ENCODE peak calls at places on chromosomes 6 and 20, in eight cellular contexts. Y is Panc1, F is HL-60, H is A549, G is GM12878, V is SK-N-SH, O is K562, U is HCT116. N is an unnamed sample.

GRCh38 chr6:47414517-47415167 is 62.9 kb upstream of the CD2AP start:
- DNase-seq in Y (peak), F (peak), H (peak), G (peak), V (no peak), O (peak), U (no peak), N (peak)

GRCh38 chr6:111651185-111652034 is 45.7 kb upstream of the TRAF3IP2 start:
- DNase-seq in Y (no peak), F (no peak), H (no peak), G (no peak), V (no peak), O (no peak), U (no peak), N (no peak)

GRCh38 chr6:22765015-22765414 is 195.6 kb downstream of the HDGFL1 start:
- DNase-seq in Y (no peak), F (no peak), H (no peak), G (no peak), V (no peak), O (no peak), U (no peak), N (no peak)

GRCh38 chr6:86832686-86833085 is 104.6 kb upstream of the HTR1E start:
- DNase-seq in Y (no peak), F (no peak), H (no peak), G (no peak), V (no peak), O (no peak), U (no peak), N (no peak)

GRCh38 chr6:14224359-14225103 is 107.0 kb downstream of the CD83 start:
- DNase-seq in Y (no peak), F (peak), H (no peak), G (peak), V (no peak), O (no peak), U (no peak), N (no peak)

GRCh38 chr6:24205020-24205492 is 79.0 kb downstream of the NRSN1 start:
- DNase-seq in Y (peak), F (peak), H (peak), G (peak), V (peak), O (peak), U (peak), N (peak)

GRCh38 chr20:53582574-53583351 is 10.9 kb downstream of the ZNF217 start:
- DNase-seq in Y (no peak), F (peak), H (peak), G (no peak), V (peak), O (no peak), U (no peak), N (no peak)

GRCh38 chr6:136726837-136727557 is 65.3 kb downstream of the MAP3K5 start:
- DNase-seq in Y (no peak), F (no peak), H (no peak), G (no peak), V (no peak), O (no peak), U (no peak), N (no peak)

GRCh38 chr6:105550961-105551625 is 148.2 kb upstream of the PREP start:
- DNase-seq in Y (no peak), F (no peak), H (no peak), G (no peak), V (no peak), O (no peak), U (no peak), N (no peak)

GRCh38 chr6:139655783-139656705 is 281.6 kb upstream of the CITED2 start:
- DNase-seq in Y (no peak), F (no peak), H (peak), G (no peak), V (no peak), O (peak), U (peak), N (no peak)

GRCh38 chr6:112802154-112802553 is 455.0 kb downstream of the RFPL4B start:
- DNase-seq in Y (no peak), F (no peak), H (no peak), G (no peak), V (no peak), O (no peak), U (no peak), N (no peak)

GRCh38 chr20:16119909-16120308 is 453.3 kb downstream of the KIF16B start:
- DNase-seq in Y (no peak), F (no peak), H (no peak), G (no peak), V (no peak), O (no peak), U (no peak), N (no peak)

GRCh38 chr20:64247970-64248841 is 7.3 kb upstream of the PCMTD2 start:
- DNase-seq in Y (no peak), F (peak), H (no peak), G (no peak), V (no peak), O (peak), U (no peak), N (no peak)

GRCh38 chr20:3077618-3078134 is 6.3 kb downstream of the OXT start:
- DNase-seq in Y (no peak), F (peak), H (no peak), G (no peak), V (no peak), O (peak), U (no peak), N (no peak)

GRCh38 chr20:24676978-24677370 is 207.5 kb downstream of the SYNDIG1 start:
- DNase-seq in Y (no peak), F (no peak), H (no peak), G (no peak), V (no peak), O (no peak), U (no peak), N (no peak)

GRCh38 chr20:53678990-53679596 is 85.5 kb upstream of the ZNF217 start:
- DNase-seq in Y (no peak), F (peak), H (no peak), G (no peak), V (no peak), O (peak), U (no peak), N (no peak)

GRCh38 chr6:80446454-80447045 is 340.1 kb downstream of the BCKDHB start:
- DNase-seq in Y (no peak), F (no peak), H (no peak), G (no peak), V (no peak), O (no peak), U (no peak), N (no peak)

GRCh38 chr6:163501022-163501421 is 86.5 kb downstream of the QKI start:
- DNase-seq in Y (no peak), F (no peak), H (no peak), G (no peak), V (no peak), O (no peak), U (no peak), N (no peak)

GRCh38 chr6:165976705-165977104 is 190.9 kb downstream of the TBXT start:
- DNase-seq in Y (no peak), F (no peak), H (no peak), G (no peak), V (no peak), O (no peak), U (no peak), N (peak)

GRCh38 chr6:166625356-166625755 is 1.7 kb downstream of the RPS6KA2 start:
- DNase-seq in Y (no peak), F (no peak), H (no peak), G (no peak), V (peak), O (no peak), U (no peak), N (no peak)

GRCh38 chr20:1503564-1504227 is 12.5 kb upstream of the SIRPB2 start:
- DNase-seq in Y (peak), F (peak), H (peak), G (peak), V (peak), O (peak), U (peak), N (peak)

GRCh38 chr20:47295921-47296426 is 60.5 kb downstream of the ZMYND8 start:
- DNase-seq in Y (peak), F (no peak), H (peak), G (no peak), V (no peak), O (no peak), U (no peak), N (no peak)

GRCh38 chr6:68128211-68128610 is 506.9 kb upstream of the ADGRB3 start:
- DNase-seq in Y (no peak), F (no peak), H (no peak), G (no peak), V (no peak), O (no peak), U (no peak), N (no peak)

GRCh38 chr20:34544109-34544793 is 14.3 kb upstream of the MAP1LC3A start:
- DNase-seq in Y (no peak), F (no peak), H (no peak), G (no peak), V (no peak), O (no peak), U (no peak), N (peak)

DNA sequence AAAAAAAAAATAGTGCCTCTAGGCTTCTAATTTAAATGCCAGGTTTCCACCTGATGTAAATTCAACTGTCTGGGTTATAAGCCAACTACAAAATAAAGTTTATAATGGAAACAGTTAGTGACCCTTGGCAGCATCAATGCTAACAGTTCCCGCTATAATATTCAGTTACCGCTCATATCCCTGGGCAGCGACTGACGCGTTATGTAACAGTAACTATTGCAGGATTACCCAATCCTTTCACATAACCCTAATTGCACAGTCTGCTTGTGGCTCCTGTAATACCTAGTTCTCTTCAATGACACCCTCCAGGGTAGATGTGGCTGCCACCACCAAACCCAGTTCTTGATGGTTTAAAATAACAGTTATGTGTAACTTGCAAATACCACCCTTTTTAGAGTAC is 208.6 kb downstream of the MOXD1 start:
- DNase-seq in Y (no peak), F (peak), H (no peak), G (no peak), V (no peak), O (no peak), U (no peak), N (no peak)
- TF ChIP-seq REST in Y (no peak), F (no peak), H (no peak), G (no peak), V (no peak), O (no peak), U (no peak), N (no peak)

GRCh38 chr6:169954977-169955376 is 203.6 kb downstream of the ERMARD start:
- DNase-seq in Y (no peak), F (no peak), H (no peak), G (no peak), V (no peak), O (no peak), U (no peak), N (no peak)

GRCh38 chr6:169953686-169954085 is 202.3 kb downstream of the ERMARD start:
- DNase-seq in Y (no peak), F (no peak), H (no peak), G (no peak), V (no peak), O (no peak), U (no peak), N (no peak)

GRCh38 chr6:169949501-169950097 is 198.2 kb downstream of the ERMARD start:
- DNase-seq in Y (no peak), F (no peak), H (no peak), G (no peak), V (no peak), O (no peak), U (no peak), N (no peak)

GRCh38 chr6:169955796-169956493 is 204.5 kb downstream of the ERMARD start:
- DNase-seq in Y (no peak), F (peak), H (no peak), G (no peak), V (no peak), O (no peak), U (no peak), N (no peak)

DNA sequence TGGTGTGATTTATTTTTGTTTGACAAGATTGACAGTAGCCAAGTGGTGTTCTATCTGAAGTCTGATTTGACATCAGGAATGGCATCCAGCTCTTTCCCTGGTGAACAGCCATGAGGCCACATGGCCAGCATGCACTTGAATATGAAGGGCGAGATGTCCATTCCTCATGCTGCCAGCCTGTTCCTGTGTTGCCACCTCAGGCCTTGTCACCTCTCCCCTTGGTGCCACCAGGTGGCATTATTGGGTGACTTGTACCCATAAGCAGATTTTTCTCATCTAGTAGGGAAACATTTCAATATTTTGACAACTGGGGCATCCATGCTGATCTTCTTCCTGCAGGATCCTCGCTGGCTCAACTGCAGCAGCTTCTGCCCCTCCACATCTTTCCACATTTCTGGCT is 199.1 kb downstream of the ERMARD start:
- DNase-seq in Y (no peak), F (peak), H (peak), G (no peak), V (no peak), O (no peak), U (peak), N (no peak)
- TF ChIP-seq REST in Y (no peak), F (no peak), H (no peak), G (no peak), V (no peak), O (no peak), U (no peak), N (no peak)

GRCh38 chr6:25992413-25993037 is 29.9 kb downstream of the TRIM38 start:
- DNase-seq in Y (peak), F (peak), H (peak), G (peak), V (peak), O (peak), U (peak), N (peak)

GRCh38 chr6:25993038-25993684 is 30.6 kb downstream of the TRIM38 start:
- DNase-seq in Y (peak), F (peak), H (no peak), G (no peak), V (peak), O (peak), U (no peak), N (no peak)

GRCh38 chr6:25990172-25990873 is 27.7 kb downstream of the TRIM38 start:
- DNase-seq in Y (no peak), F (no peak), H (no peak), G (no peak), V (no peak), O (no peak), U (no peak), N (no peak)

GRCh38 chr6:25995507-25995906 is 32.9 kb downstream of the TRIM38 start:
- DNase-seq in Y (no peak), F (no peak), H (no peak), G (no peak), V (no peak), O (no peak), U (no peak), N (no peak)

DNA sequence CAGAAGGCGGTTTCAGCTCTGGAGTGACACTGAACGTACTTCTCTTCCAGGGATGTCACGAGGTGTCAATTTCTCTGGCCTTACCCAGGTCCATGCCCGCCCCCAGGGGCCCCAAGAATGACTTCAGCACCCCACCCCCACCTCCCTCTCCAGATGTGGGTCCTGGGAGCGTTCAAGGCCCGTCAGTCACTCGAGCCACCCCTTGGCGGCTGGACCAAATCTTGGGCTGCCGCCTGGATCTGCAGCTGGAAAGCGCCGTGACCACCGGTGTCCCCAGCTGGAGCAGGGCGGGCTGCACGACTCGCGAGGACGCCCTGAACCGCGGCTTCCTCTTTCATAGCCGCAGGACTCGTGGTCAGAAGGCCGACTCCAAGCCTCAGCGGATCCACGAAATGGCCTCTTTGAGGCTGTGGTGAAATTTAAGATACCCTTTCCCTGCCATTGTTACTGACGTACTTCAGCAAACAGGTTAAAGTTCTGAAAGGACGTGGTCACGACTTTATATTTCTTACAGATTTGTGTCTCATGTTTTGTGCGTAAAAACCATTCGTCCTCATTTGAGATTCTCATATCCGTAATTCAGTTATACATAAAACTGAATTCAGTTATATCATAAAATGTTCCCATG is 29.3 kb downstream of the TRIM38 start:
- DNase-seq in Y (peak), F (peak), H (peak), G (peak), V (peak), O (peak), U (no peak), N (peak)
- TF ChIP-seq REST in Y (no peak), F (no peak), H (no peak), G (no peak), V (no peak), O (no peak), U (no peak), N (no peak)

GRCh38 chr6:119463081-119463626 is 113.6 kb upstream of the MAN1A1 start:
- DNase-seq in Y (no peak), F (no peak), H (no peak), G (peak), V (no peak), O (no peak), U (no peak), N (no peak)
- TF ChIP-seq REST in Y (no peak), F (no peak), H (no peak), G (peak), V (no peak), O (no peak), U (no peak), N (no peak)

DNA sequence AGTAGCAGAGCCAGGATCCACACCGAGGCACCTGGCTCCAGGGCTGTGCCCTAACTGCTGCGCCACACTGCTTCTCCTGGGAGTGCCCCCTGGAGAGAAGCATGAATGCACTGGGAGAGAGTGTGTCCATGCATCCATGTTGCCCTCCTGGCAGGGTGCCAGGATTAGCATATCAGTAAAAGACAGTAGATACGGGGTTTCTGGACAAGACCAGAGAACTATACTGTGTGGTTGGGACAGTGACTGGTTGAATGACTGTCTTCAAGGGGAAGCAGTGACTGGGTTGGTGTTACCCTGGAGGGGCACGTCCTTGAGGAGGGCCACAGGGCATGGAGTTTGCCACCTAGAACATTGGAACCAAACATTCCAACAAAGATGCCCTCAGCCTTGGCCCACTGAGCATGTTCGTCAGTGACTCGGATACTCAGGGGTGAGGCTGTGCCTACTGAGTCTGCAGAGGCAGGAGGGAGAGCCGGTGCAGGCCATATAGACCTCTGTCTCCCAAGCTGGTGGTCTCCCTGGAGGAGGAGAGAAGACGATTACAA is 288.8 kb downstream of the CDC5L start:
- DNase-seq in Y (no peak), F (no peak), H (no peak), G (no peak), V (peak), O (peak), U (no peak), N (no peak)
- TF ChIP-seq REST in Y (no peak), F (no peak), H (no peak), G (no peak), V (no peak), O (no peak), U (no peak), N (no peak)

GRCh38 chr6:119148825-119149525 is 70.5 kb upstream of the FAM184A start:
- DNase-seq in Y (no peak), F (no peak), H (no peak), G (no peak), V (no peak), O (no peak), U (no peak), N (no peak)

GRCh38 chr6:119142637-119143036 is 64.2 kb upstream of the FAM184A start:
- DNase-seq in Y (no peak), F (no peak), H (no peak), G (no peak), V (no peak), O (no peak), U (no peak), N (no peak)

GRCh38 chr6:119145111-119145510 is 66.6 kb upstream of the FAM184A start:
- DNase-seq in Y (no peak), F (no peak), H (no peak), G (no peak), V (no peak), O (no peak), U (no peak), N (no peak)

GRCh38 chr6:119148102-119148824 is 69.8 kb upstream of the FAM184A start:
- DNase-seq in Y (peak), F (no peak), H (peak), G (no peak), V (peak), O (peak), U (peak), N (peak)

DNA sequence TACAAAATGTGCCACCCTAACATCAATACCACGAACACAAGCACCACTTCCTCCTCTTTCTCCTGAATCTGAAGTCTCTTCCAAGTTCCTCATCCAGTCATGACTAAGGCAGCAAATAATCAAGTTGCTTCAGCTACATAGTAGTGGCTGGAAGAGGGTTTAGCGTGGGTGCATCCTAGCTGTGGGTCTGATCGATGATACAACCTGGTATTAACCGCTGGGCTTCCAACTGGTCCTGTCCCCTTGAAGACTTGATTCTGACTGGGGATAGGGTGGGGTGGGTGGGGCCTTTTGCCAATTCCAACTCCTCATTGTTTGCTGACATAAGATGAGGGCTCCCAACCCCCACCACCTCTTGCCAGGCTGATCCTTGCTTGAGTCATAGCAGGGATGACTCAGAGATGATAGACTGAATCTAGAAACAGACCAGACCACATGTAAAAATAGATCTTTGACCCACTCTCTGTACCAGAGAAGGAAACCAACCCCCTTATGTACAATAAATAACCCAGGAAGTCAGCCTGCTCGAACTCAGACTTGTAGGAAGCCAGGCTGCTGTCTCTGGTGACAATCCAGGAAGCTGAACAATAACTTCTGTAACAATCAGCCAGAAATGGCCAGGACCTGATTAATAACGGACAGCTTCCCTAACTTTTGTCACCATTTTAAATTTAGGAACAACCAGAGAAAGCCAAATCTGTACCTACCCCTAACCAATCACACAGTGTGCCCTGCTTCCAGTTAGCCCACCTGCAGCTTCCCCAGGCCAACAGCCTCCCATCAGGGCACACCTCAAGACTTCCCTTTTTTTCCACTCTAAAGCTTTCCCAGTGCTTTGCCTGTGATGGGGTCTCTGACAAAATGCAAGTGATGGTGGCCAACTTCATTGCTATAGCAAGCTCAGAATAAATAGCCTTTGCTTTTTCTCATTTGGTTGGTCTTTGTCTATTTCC is 68.9 kb upstream of the FAM184A start:
- DNase-seq in Y (peak), F (no peak), H (peak), G (peak), V (no peak), O (peak), U (peak), N (no peak)
- TF ChIP-seq REST in Y (no peak), F (no peak), H (no peak), G (peak), V (peak), O (no peak), U (no peak), N (no peak)

N was measured in GM23338.